ENCODE peak calls at places on chromosomes 13 and 19, in eight cellular contexts. G, J, O, M, X, A, Z and I are unnamed samples.

GRCh38 chr13:58018865-58019264 is 387.3 kb downstream of the PCDH17 start:
- DNase-seq in X (no peak), Z (no peak), A (no peak), J (no peak), O (no peak), G (no peak), M (no peak), I (no peak)

GRCh38 chr13:31431722-31432137 is 232.0 kb downstream of the B3GLCT start:
- DNase-seq in O (peak; percentile 59), A (peak; percentile 55), Z (peak; percentile 46), G (peak; percentile 49), X (no peak), M (peak; percentile 5), J (peak; percentile 32), I (peak; percentile 8)

GRCh38 chr19:3851254-3852176 is 17.3 kb downstream of the ZFR2 start:
- DNase-seq in G (no peak), A (no peak), Z (no peak), M (no peak), X (no peak), O (no peak), J (no peak), I (no peak)

GRCh38 chr19:419721-420515 is 11.0 kb upstream of the C2CD4C start:
- DNase-seq in O (no peak), X (no peak), Z (no peak), A (no peak), M (no peak), J (no peak), G (no peak), I (no peak)

GRCh38 chr19:8575467-8575997 is 1.7 kb downstream of the MYO1F start:
- DNase-seq in G (no peak), Z (peak; percentile 90), A (no peak), X (no peak), M (no peak), J (no peak), O (peak; percentile 55), I (peak; percentile 42)

GRCh38 chr13:32917504-32917903 is 98.7 kb upstream of the KL start:
- DNase-seq in X (no peak), A (no peak), J (no peak), O (no peak), G (no peak), Z (peak; percentile 75), M (no peak), I (no peak)

GRCh38 chr13:34914416-34914815 is 27.7 kb upstream of the NBEA start:
- DNase-seq in X (no peak), J (no peak), A (no peak), M (no peak), G (no peak), Z (no peak), O (no peak), I (no peak)

GRCh38 chr19:5936308-5936980 is 22.4 kb downstream of the CAPS start:
- DNase-seq in X (no peak), O (no peak), J (no peak), M (no peak), G (no peak), A (no peak), Z (no peak), I (no peak)

GRCh38 chr13:24168980-24169379 is 8.5 kb downstream of the SPATA13 start:
- DNase-seq in A (no peak), X (no peak), G (no peak), Z (no peak), J (no peak), M (no peak), O (no peak), I (no peak)

GRCh38 chr13:39410089-39410901 is 192.7 kb downstream of the LHFPL6 start:
- DNase-seq in J (no peak), O (no peak), M (no peak), G (no peak), X (no peak), A (no peak), Z (no peak), I (no peak)

GRCh38 chr19:5297272-5297669 is 43.3 kb downstream of the PTPRS start:
- DNase-seq in O (no peak), A (no peak), Z (no peak), J (no peak), X (no peak), M (no peak), G (no peak), I (no peak)

GRCh38 chr13:28528388-28528787 is 33.5 kb upstream of the FLT1 start:
- DNase-seq in O (no peak), M (no peak), A (no peak), X (no peak), Z (no peak), G (no peak), J (no peak), I (no peak)

GRCh38 chr19:510606-511100 is 3.4 kb downstream of the TPGS1 start:
- DNase-seq in X (peak; percentile 91), O (peak; percentile 98), J (peak; percentile 91), G (peak; percentile 88), M (peak; percentile 78), A (peak; percentile 72), Z (peak; percentile 95), I (peak; percentile 87)

GRCh38 chr13:98372886-98373285 is 195.8 kb upstream of the RNF113B start:
- DNase-seq in M (no peak), O (no peak), A (no peak), Z (no peak), X (no peak), J (no peak), G (no peak), I (no peak)

GRCh38 chr13:113366031-113366588 is 2.2 kb upstream of the GRTP1 start:
- DNase-seq in X (no peak), G (no peak), A (no peak), M (no peak), Z (no peak), O (no peak), J (no peak), I (no peak)

GRCh38 chr13:40456397-40456958 is 210.0 kb downstream of the FOXO1 start:
- DNase-seq in M (no peak), J (no peak), A (no peak), G (no peak), Z (no peak), O (no peak), X (no peak), I (no peak)

GRCh38 chr19:19591133-19591825 is 27.2 kb downstream of the PBX4 start:
- DNase-seq in Z (peak; percentile 86), M (no peak), O (peak; percentile 71), G (no peak), J (peak; percentile 52), A (no peak), X (no peak), I (peak; percentile 67)

GRCh38 chr13:46747031-46747820 is 49.7 kb downstream of the ESD start:
- DNase-seq in O (no peak), A (no peak), G (no peak), M (no peak), J (no peak), Z (no peak), X (no peak), I (no peak)

GRCh38 chr19:18424890-18425514 is 5.8 kb downstream of the SSBP4 start:
- DNase-seq in A (no peak), J (no peak), M (no peak), Z (no peak), X (no peak), G (no peak), O (no peak), I (no peak)

GRCh38 chr13:40794414-40795368 is 5.3 kb downstream of the SLC25A15 start:
- DNase-seq in J (no peak), X (no peak), A (no peak), M (no peak), Z (no peak), O (no peak), G (no peak), I (no peak)

GRCh38 chr13:106295971-106296370 is 239.5 kb downstream of the EFNB2 start:
- DNase-seq in J (no peak), Z (no peak), O (no peak), A (no peak), G (no peak), M (no peak), X (no peak), I (no peak)